ENCODE peak calls at places on chromosome X, in five cellular contexts. One of them, this sample, is unnamed.
A peak's percentile ranks its signal among the peaks of the same experiment; 100 is the strongest.

GRCh38 chrX:3244955-3245354 is 101.5 kb downstream of the MXRA5 start:
- DNase-seq in left lung: no peak
- DNase-seq in tibial nerve: no peak
- DNase-seq in spleen: no peak
- DNase-seq in fibroblast of lung: no peak
- DNase-seq in this sample: no peak

GRCh38 chrX:16836371-16836770 is 33.8 kb downstream of the RBBP7 start:
- DNase-seq in left lung: no peak
- DNase-seq in tibial nerve: no peak
- DNase-seq in spleen: no peak
- DNase-seq in fibroblast of lung: peak; percentile 34
- DNase-seq in this sample: peak; percentile 50

GRCh38 chrX:24145340-24146186 is 4.0 kb upstream of the ZFX start:
- DNase-seq in left lung: no peak
- DNase-seq in tibial nerve: no peak
- DNase-seq in spleen: no peak
- DNase-seq in fibroblast of lung: peak; percentile 83
- DNase-seq in this sample: no peak

GRCh38 chrX:42708222-42708621 is 69.7 kb downstream of the PPP1R2C start:
- DNase-seq in left lung: no peak
- DNase-seq in tibial nerve: no peak
- DNase-seq in spleen: no peak
- DNase-seq in fibroblast of lung: peak; percentile 16
- DNase-seq in this sample: no peak

GRCh38 chrX:50769389-50770063 is 44.5 kb downstream of the SHROOM4 start:
- DNase-seq in left lung: no peak
- DNase-seq in tibial nerve: no peak
- DNase-seq in spleen: no peak
- DNase-seq in fibroblast of lung: peak; percentile 5
- DNase-seq in this sample: peak; percentile 56

GRCh38 chrX:72046447-72046846 is 85.3 kb downstream of the RTL5 start:
- DNase-seq in left lung: no peak
- DNase-seq in tibial nerve: no peak
- DNase-seq in spleen: no peak
- DNase-seq in fibroblast of lung: peak; percentile 52
- DNase-seq in this sample: no peak

GRCh38 chrX:138001219-138001618 is 435.3 kb downstream of the ZIC3 start:
- DNase-seq in left lung: no peak
- DNase-seq in tibial nerve: no peak
- DNase-seq in spleen: no peak
- DNase-seq in fibroblast of lung: no peak
- DNase-seq in this sample: no peak

GRCh38 chrX:13220916-13221315 is 98.9 kb downstream of the ATXN3L start:
- DNase-seq in left lung: no peak
- DNase-seq in tibial nerve: no peak
- DNase-seq in spleen: no peak
- DNase-seq in fibroblast of lung: peak; percentile 94
- DNase-seq in this sample: no peak

GRCh38 chrX:14934423-14934822 is 61.2 kb downstream of the MOSPD2 start:
- DNase-seq in left lung: no peak
- DNase-seq in tibial nerve: no peak
- DNase-seq in spleen: no peak
- DNase-seq in fibroblast of lung: no peak
- DNase-seq in this sample: no peak

GRCh38 chrX:21944136-21944615 is 3.7 kb downstream of the SMS start:
- DNase-seq in left lung: no peak
- DNase-seq in tibial nerve: no peak
- DNase-seq in spleen: no peak
- DNase-seq in fibroblast of lung: no peak
- DNase-seq in this sample: no peak

GRCh38 chrX:9912341-9912740 is 54.8 kb upstream of the CLDN34 start:
- DNase-seq in left lung: no peak
- DNase-seq in tibial nerve: no peak
- DNase-seq in spleen: no peak
- DNase-seq in fibroblast of lung: peak; percentile 41
- DNase-seq in this sample: no peak

GRCh38 chrX:22063284-22063683 is 31.2 kb downstream of the PHEX start:
- DNase-seq in left lung: no peak
- DNase-seq in tibial nerve: no peak
- DNase-seq in spleen: no peak
- DNase-seq in fibroblast of lung: peak; percentile 12
- DNase-seq in this sample: no peak

GRCh38 chrX:154734101-154734781 is 16.6 kb downstream of the GAB3 start:
- DNase-seq in left lung: peak; percentile 65
- DNase-seq in tibial nerve: no peak
- DNase-seq in spleen: peak; percentile 82
- DNase-seq in fibroblast of lung: peak; percentile 77
- DNase-seq in this sample: peak; percentile 45

GRCh38 chrX:154012336-154012991 is 7.2 kb downstream of the IRAK1 start:
- DNase-seq in left lung: peak; percentile 38
- DNase-seq in tibial nerve: no peak
- DNase-seq in spleen: no peak
- DNase-seq in fibroblast of lung: peak; percentile 21
- DNase-seq in this sample: no peak

GRCh38 chrX:139831689-139832456 is 101.0 kb downstream of the ATP11C start:
- DNase-seq in left lung: no peak
- DNase-seq in tibial nerve: peak; percentile 33
- DNase-seq in spleen: no peak
- DNase-seq in fibroblast of lung: peak; percentile 59
- DNase-seq in this sample: no peak

GRCh38 chrX:129577473-129577872 is 37.4 kb downstream of the OCRL start:
- DNase-seq in left lung: no peak
- DNase-seq in tibial nerve: peak; percentile 32
- DNase-seq in spleen: no peak
- DNase-seq in fibroblast of lung: peak; percentile 84
- DNase-seq in this sample: no peak

GRCh38 chrX:13090261-13091110 is 46.1 kb upstream of the FAM9C start:
- DNase-seq in left lung: no peak
- DNase-seq in tibial nerve: peak; percentile 18
- DNase-seq in spleen: no peak
- DNase-seq in fibroblast of lung: no peak
- DNase-seq in this sample: no peak

GRCh38 chrX:154698630-154699248 is 45.4 kb upstream of the CTAG2 start:
- DNase-seq in left lung: no peak
- DNase-seq in tibial nerve: no peak
- DNase-seq in spleen: no peak
- DNase-seq in fibroblast of lung: no peak
- DNase-seq in this sample: no peak

GRCh38 chrX:109362101-109362500 is 119.8 kb downstream of the GUCY2F start:
- DNase-seq in left lung: no peak
- DNase-seq in tibial nerve: no peak
- DNase-seq in spleen: no peak
- DNase-seq in fibroblast of lung: no peak
- DNase-seq in this sample: no peak

GRCh38 chrX:30388325-30388724 is 79.1 kb upstream of the NR0B1 start:
- DNase-seq in left lung: no peak
- DNase-seq in tibial nerve: no peak
- DNase-seq in spleen: no peak
- DNase-seq in fibroblast of lung: no peak
- DNase-seq in this sample: no peak

GRCh38 chrX:47581731-47582647 is at the start of gene TIMP1:
- DNase-seq in left lung: peak; percentile 95
- DNase-seq in tibial nerve: peak; percentile 84
- DNase-seq in spleen: peak; percentile 94
- DNase-seq in fibroblast of lung: peak; percentile 94
- DNase-seq in this sample: peak; percentile 72

GRCh38 chrX:18931972-18932371 is 51.9 kb downstream of the PHKA2 start:
- DNase-seq in left lung: no peak
- DNase-seq in tibial nerve: no peak
- DNase-seq in spleen: no peak
- DNase-seq in fibroblast of lung: peak; percentile 7
- DNase-seq in this sample: no peak

GRCh38 chrX:56995271-56995994 is at the start of gene SPIN3:
- DNase-seq in left lung: peak; percentile 87
- DNase-seq in tibial nerve: peak; percentile 72
- DNase-seq in spleen: peak; percentile 86
- DNase-seq in fibroblast of lung: peak; percentile 75
- DNase-seq in this sample: peak; percentile 83

GRCh38 chrX:52983526-52983925 is 25.2 kb upstream of the FAM156A start:
- DNase-seq in left lung: no peak
- DNase-seq in tibial nerve: no peak
- DNase-seq in spleen: no peak
- DNase-seq in fibroblast of lung: peak; percentile 55
- DNase-seq in this sample: no peak

GRCh38 chrX:724256-724655 is 93.7 kb downstream of the SHOX start:
- DNase-seq in left lung: no peak
- DNase-seq in tibial nerve: no peak
- DNase-seq in spleen: no peak
- DNase-seq in fibroblast of lung: no peak
- DNase-seq in this sample: no peak

GRCh38 chrX:4935846-4936245 is 1222.4 kb upstream of the PRKX start:
- DNase-seq in left lung: no peak
- DNase-seq in tibial nerve: no peak
- DNase-seq in spleen: no peak
- DNase-seq in fibroblast of lung: no peak
- DNase-seq in this sample: no peak

GRCh38 chrX:156005144-156005543 is 7.6 kb downstream of the IL9R start:
- DNase-seq in left lung: no peak
- DNase-seq in tibial nerve: no peak
- DNase-seq in spleen: no peak
- DNase-seq in fibroblast of lung: no peak
- DNase-seq in this sample: no peak

GRCh38 chrX:156002517-156002916 is 5.0 kb downstream of the IL9R start:
- DNase-seq in left lung: no peak
- DNase-seq in tibial nerve: no peak
- DNase-seq in spleen: no peak
- DNase-seq in fibroblast of lung: no peak
- DNase-seq in this sample: no peak

GRCh38 chrX:156004256-156004655 is 6.8 kb downstream of the IL9R start:
- DNase-seq in left lung: no peak
- DNase-seq in tibial nerve: no peak
- DNase-seq in spleen: no peak
- DNase-seq in fibroblast of lung: no peak
- DNase-seq in this sample: no peak

GRCh38 chrX:156004740-156005139 is 7.2 kb downstream of the IL9R start:
- DNase-seq in left lung: no peak
- DNase-seq in tibial nerve: no peak
- DNase-seq in spleen: no peak
- DNase-seq in fibroblast of lung: no peak
- DNase-seq in this sample: no peak

GRCh38 chrX:156003486-156004185 is 6.1 kb downstream of the IL9R start:
- DNase-seq in left lung: no peak
- DNase-seq in tibial nerve: no peak
- DNase-seq in spleen: no peak
- DNase-seq in fibroblast of lung: no peak
- DNase-seq in this sample: no peak
- H3K27ac ChIP-seq in left lung: no peak overlapping the region
- H3K27ac ChIP-seq in tibial nerve: no peak overlapping the region
- H3K27ac ChIP-seq in spleen: no peak overlapping the region
- H3K27ac ChIP-seq in fibroblast of lung: no peak overlapping the region
- H3K27ac ChIP-seq in this sample: no peak overlapping the region

GRCh38 chrX:68994883-68995255 is 166.0 kb downstream of the EFNB1 start:
- DNase-seq in left lung: no peak
- DNase-seq in tibial nerve: no peak
- DNase-seq in spleen: no peak
- DNase-seq in fibroblast of lung: no peak
- DNase-seq in this sample: no peak

GRCh38 chrX:68997461-68997860 is 167.8 kb downstream of the PJA1 start:
- DNase-seq in left lung: no peak
- DNase-seq in tibial nerve: no peak
- DNase-seq in spleen: no peak
- DNase-seq in fibroblast of lung: no peak
- DNase-seq in this sample: no peak

GRCh38 chrX:68995780-68996551 is 167.1 kb downstream of the EFNB1 start:
- DNase-seq in left lung: no peak
- DNase-seq in tibial nerve: peak; percentile 14
- DNase-seq in spleen: no peak
- DNase-seq in fibroblast of lung: peak; percentile 90
- DNase-seq in this sample: no peak

GRCh38 chrX:68994135-68994882 is 165.5 kb downstream of the EFNB1 start:
- DNase-seq in left lung: no peak
- DNase-seq in tibial nerve: no peak
- DNase-seq in spleen: no peak
- DNase-seq in fibroblast of lung: no peak
- DNase-seq in this sample: no peak

DNA sequence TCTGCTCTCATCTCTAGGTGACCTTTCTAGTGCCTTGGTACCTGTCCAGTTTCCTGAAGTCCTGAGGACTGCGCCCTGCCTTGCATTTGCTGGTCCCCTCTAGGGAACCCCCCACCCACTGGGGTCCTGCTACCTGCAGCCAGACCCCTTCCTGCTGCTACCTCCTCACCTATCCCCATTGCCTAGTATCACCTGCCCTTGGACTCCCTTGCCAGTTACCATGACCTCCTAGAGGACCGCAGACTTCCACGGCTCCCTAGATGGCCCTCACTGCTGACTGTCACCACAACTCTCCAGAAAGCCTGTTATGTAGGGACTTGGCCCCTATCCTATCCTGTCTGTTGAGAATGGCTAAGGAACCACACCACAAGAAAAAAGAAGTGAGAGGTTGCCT is 166.6 kb downstream of the EFNB1 start:
- DNase-seq in left lung: no peak
- DNase-seq in tibial nerve: no peak
- DNase-seq in spleen: no peak
- DNase-seq in fibroblast of lung: no peak
- DNase-seq in this sample: no peak
- H3K27ac ChIP-seq in left lung: no peak overlapping the region
- H3K27ac ChIP-seq in tibial nerve: no peak overlapping the region
- H3K27ac ChIP-seq in spleen: peak overlapping the region; percentile 46
- H3K27ac ChIP-seq in fibroblast of lung: no peak overlapping the region
- H3K27ac ChIP-seq in this sample: peak overlapping the region; percentile 86

GRCh38 chrX:133150730-133151129 is 53.8 kb upstream of the USP26 start:
- DNase-seq in left lung: no peak
- DNase-seq in tibial nerve: no peak
- DNase-seq in spleen: no peak
- DNase-seq in fibroblast of lung: no peak
- DNase-seq in this sample: no peak
- H3K27ac ChIP-seq in left lung: no peak overlapping the region
- H3K27ac ChIP-seq in tibial nerve: no peak overlapping the region
- H3K27ac ChIP-seq in spleen: no peak overlapping the region
- H3K27ac ChIP-seq in fibroblast of lung: no peak overlapping the region
- H3K27ac ChIP-seq in this sample: no peak overlapping the region

DNA sequence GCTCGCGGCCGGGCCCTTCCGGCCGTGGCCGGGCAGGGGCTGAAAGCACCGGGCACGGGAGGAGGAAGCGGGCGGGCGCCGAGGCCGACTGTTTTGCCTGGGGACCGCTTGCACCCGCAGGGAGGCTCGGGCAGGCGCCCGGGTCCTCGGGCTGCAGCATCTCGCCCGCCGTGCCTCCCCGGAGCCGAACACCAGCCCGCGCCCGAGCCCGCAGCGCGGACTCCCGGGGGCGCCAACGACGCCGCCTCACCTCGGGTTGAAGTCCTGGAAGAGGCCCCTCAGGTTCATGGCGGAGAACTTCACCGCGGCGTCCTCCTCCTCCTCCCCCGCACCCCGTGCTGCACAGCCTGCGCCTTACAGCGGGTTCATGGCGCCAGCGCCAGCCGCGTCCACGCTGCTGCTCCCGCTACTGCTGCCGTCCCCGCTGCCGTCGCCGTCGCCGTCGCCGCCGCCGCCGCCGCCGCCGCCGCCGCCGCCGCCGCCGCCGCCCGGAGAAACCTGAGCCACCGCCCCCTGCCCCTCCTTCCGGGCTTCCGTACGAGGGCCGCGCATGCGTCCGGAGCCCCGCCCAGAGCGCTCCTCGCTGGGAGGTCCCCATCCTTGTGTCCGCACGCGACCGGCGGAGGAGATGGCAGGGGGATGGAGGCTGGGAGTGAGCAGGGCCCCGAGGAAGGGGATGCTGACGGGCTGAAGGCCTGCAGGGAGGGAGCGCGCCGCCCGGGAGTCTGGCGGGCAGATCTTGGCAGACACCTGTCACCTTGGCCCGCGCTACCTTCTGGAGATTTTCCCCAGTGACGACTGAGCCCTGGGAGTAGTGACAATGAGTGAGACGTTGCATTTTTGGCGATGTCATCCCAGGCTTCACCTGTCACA is at the start of gene TMEM185A:
- DNase-seq in left lung: peak; percentile 91
- DNase-seq in tibial nerve: peak; percentile 37
- DNase-seq in spleen: peak; percentile 93
- DNase-seq in fibroblast of lung: peak; percentile 45
- DNase-seq in this sample: peak; percentile 79
- H3K27ac ChIP-seq in left lung: peak within 1 kb of the TSS; percentile 26
- H3K27ac ChIP-seq in tibial nerve: no peak within 1 kb of the TSS
- H3K27ac ChIP-seq in spleen: peak within 1 kb of the TSS; percentile 80
- H3K27ac ChIP-seq in fibroblast of lung: peak within 1 kb of the TSS; percentile 54
- H3K27ac ChIP-seq in this sample: peak within 1 kb of the TSS; percentile 73